ENCODE peak calls at places on chromosomes 1 and 21, in five cellular contexts. Y is ascending aorta, H is AG09319, D is AG04450, Q is tibial nerve. P is an unnamed sample.

GRCh38 chr1:161382214-161383019 is 14.7 kb upstream of the CFAP126 start:
- DNase-seq in Y (no peak), H (peak; percentile 27), D (no peak), Q (no peak), P (no peak)

GRCh38 chr1:197807739-197808453 is 32.6 kb upstream of the DENND1B start:
- DNase-seq in Y (no peak), H (no peak), D (no peak), Q (no peak), P (no peak)

GRCh38 chr1:36137776-36138175 is 11.5 kb downstream of the TRAPPC3 start:
- DNase-seq in Y (no peak), H (no peak), D (no peak), Q (no peak), P (no peak)

GRCh38 chr1:81800741-81801031 is at the start of gene ADGRL2:
- DNase-seq in Y (no peak), H (no peak), D (no peak), Q (no peak), P (no peak)

GRCh38 chr1:119008483-119009299 is 20.5 kb upstream of the TBX15 start:
- DNase-seq in Y (no peak), H (no peak), D (peak; percentile 11), Q (no peak), P (no peak)

GRCh38 chr21:46246345-46246744 is 17.8 kb upstream of the LSS start:
- DNase-seq in Y (no peak), H (no peak), D (no peak), Q (no peak), P (no peak)

GRCh38 chr1:90763930-90764329 is 46.8 kb upstream of the BARHL2 start:
- DNase-seq in Y (no peak), H (no peak), D (no peak), Q (no peak), P (no peak)

GRCh38 chr21:39612233-39613028 is at the start of gene B3GALT5:
- DNase-seq in Y (no peak), H (no peak), D (no peak), Q (no peak), P (no peak)

GRCh38 chr1:94970783-94971182 is 43.9 kb upstream of the CNN3 start:
- DNase-seq in Y (no peak), H (no peak), D (no peak), Q (no peak), P (no peak)

DNA sequence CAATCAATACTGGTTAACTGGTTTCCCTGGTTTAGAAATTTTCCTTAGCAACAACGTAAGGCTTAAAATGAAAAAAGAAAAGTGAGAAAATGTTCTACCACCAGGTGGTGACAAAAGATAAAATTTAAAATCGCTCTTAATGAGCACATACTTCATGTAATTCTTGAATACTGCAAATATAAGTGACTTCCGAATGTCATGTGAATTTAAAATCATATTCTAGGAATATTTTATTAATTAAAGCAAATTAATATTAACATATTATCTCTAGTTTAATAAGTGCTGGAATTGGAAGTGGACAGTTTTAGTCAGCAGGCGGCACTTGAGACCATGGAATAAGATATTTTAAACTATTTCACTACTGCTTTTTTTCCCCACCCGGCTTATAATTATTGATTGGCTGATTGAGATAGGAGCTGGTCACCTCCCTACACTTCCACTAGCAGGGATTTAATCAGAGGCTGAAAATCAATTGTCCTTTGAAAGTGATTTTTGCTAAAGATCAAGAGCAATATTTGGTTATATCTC is 5.0 kb upstream of the ADAMTS1 start:
- DNase-seq in Y (no peak), H (no peak), D (no peak), Q (no peak), P (no peak)
- TF ChIP-seq CTCF in Y (peak; percentile 64), H (peak; percentile 51), D (peak; percentile 58), Q (peak; percentile 81), P (peak; percentile 80)

GRCh38 chr1:156491151-156491949 is 9.2 kb downstream of the MEF2D start:
- DNase-seq in Y (no peak), H (no peak), D (no peak), Q (no peak), P (peak; percentile 72)
- TF ChIP-seq CTCF in Y (no peak), H (no peak), D (no peak), Q (no peak), P (no peak)

DNA sequence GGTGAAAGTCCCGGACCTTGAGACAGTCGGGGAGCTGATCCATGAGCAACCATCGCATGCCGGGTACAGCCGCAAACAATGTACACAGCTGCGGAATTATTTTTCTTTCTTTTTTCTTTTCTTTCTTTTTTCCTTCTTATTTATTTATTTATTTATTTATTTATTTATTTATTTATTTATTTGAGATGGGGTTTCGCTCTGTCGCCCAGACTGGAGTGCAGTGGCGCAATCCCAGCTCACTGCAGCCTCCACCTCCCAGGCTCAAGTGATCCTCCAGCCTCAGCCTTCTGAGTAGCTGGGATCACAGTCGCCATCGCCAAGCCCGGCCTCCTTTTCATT is 2.6 kb upstream of the PERM1 start:
- DNase-seq in Y (no peak), H (no peak), D (no peak), Q (no peak), P (no peak)
- TF ChIP-seq CTCF in Y (no peak), H (no peak), D (no peak), Q (peak; percentile 4), P (peak; percentile 68)

GRCh38 chr1:1598720-1599029 is 1.3 kb downstream of the FNDC10 start:
- DNase-seq in Y (no peak), H (no peak), D (no peak), Q (no peak), P (no peak)

GRCh38 chr1:1598051-1598719 is 1.8 kb downstream of the FNDC10 start:
- DNase-seq in Y (no peak), H (no peak), D (no peak), Q (no peak), P (no peak)

GRCh38 chr1:1596493-1597274 is 3.3 kb downstream of the FNDC10 start:
- DNase-seq in Y (no peak), H (no peak), D (no peak), Q (no peak), P (no peak)

GRCh38 chr1:1599030-1599916 is 662 bp downstream of the FNDC10 start:
- DNase-seq in Y (no peak), H (no peak), D (no peak), Q (no peak), P (no peak)

GRCh38 chr1:1597275-1597930 is 2.5 kb downstream of the FNDC10 start:
- DNase-seq in Y (no peak), H (no peak), D (no peak), Q (no peak), P (no peak)
- TF ChIP-seq CTCF in Y (no peak), H (peak; percentile 19), D (peak; percentile 46), Q (no peak), P (no peak)

DNA sequence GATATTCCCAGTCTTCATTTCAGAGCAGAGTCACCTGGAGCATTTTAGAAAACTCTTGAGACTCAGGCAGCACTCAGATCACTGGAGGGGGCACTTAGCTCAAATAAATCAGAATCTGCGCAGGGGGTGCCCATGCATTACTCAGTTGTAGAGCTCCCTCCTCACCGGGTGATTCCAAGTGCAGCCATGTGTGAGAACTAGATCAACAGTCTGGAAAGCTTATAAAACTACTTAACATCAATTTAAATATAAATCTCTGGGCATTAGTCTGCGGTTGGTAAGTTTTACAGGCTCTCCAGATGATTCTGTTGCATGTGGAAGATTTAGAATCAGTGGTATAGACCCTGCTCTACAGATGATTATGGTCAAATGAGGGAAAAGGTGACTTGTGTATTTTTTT is 128.6 kb downstream of the ST6GALNAC3 start:
- DNase-seq in Y (no peak), H (no peak), D (no peak), Q (no peak), P (no peak)
- TF ChIP-seq CTCF in Y (no peak), H (no peak), D (no peak), Q (no peak), P (no peak)

DNA sequence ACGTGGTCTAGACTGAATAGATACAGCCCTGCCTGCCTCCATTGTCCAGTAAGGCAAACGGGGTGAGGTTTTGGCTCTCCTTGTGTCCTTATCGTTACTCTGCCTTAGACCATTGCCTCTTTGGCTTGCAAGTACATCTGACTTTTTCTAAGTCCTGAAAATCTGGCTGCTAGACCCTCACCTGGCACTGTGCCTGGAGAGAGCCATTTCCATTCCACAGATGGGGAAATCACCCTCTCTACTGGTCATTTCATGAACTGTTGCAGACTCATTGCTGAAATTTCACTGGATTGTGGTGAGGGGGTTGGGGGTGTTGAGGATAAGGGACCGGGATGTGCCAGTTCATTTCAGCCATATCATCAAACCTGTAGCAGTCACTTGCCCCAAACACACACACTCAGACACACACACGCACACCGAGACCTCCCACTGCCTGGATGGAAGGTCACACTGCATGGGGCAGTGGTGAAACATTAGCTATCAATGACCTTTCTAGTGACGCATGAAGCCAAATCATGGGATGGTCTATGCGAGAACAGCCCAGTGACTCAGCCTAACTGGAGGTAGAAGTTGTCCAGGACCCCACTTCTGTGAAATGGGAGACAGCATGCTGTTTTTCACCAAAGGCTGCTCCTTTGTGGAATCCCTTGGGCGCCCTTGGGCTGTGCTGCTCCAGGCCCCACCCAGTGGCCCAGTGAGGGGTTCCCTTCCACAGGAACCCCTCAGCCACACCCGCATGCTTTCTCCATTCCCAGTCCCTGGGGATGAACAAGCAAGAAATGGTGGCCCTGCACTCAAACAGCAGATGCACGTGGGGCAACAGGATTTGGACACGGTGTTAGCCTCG is 34.9 kb upstream of the VASH2 start:
- DNase-seq in Y (no peak), H (no peak), D (peak; percentile 43), Q (no peak), P (no peak)
- TF ChIP-seq CTCF in Y (no peak), H (peak; percentile 18), D (peak; percentile 60), Q (no peak), P (no peak)

GRCh38 chr1:20266642-20267041 is 24.0 kb upstream of the VWA5B1 start:
- DNase-seq in Y (no peak), H (no peak), D (no peak), Q (no peak), P (no peak)

GRCh38 chr1:20276428-20276827 is 14.2 kb upstream of the VWA5B1 start:
- DNase-seq in Y (no peak), H (no peak), D (no peak), Q (no peak), P (no peak)

GRCh38 chr1:20266141-20266540 is 24.5 kb upstream of the VWA5B1 start:
- DNase-seq in Y (no peak), H (no peak), D (no peak), Q (no peak), P (no peak)

DNA sequence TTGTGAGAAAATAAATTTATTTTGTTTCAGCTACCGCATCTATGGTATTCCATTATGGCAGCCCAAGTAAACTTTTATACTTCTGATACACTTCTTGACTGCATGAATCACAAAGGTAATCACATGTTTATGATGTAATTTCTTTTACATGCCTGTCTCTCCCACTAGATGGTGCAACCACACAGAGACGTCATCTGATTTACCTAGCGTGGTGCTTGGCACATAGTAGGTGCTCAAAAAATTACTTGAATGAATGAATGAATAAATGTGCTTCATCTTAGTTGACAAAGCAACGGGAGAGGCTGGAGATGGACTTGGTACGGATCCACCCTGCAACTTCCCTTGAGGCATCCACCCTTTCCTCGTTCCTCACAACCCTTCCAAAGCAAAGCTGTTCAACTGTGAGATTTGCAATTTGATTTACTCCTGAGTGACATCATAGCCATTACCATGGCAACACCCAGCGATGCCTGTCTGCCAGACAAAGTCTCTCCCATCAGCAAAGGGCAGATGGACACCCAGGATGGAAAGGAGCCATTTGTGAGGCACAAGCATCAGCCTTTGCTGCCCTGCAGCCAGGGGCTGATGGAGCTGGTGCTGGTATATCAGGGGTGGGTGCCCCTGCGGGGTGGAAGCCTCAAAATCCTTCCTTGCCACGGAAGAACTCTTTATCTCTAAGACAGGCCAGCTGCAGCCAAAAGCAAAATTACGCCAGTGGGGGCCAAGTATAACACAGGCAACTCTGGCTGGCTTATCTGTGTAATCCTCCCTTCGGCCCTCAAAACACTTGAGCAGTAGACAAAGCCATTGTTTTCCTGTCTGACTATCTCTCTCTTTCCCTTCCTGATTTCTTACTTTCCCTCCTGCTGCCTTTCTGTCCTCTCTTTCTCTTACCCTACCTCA is 18.9 kb upstream of the VWA5B1 start:
- DNase-seq in Y (no peak), H (no peak), D (no peak), Q (no peak), P (no peak)
- TF ChIP-seq CTCF in Y (no peak), H (no peak), D (no peak), Q (no peak), P (no peak)

GRCh38 chr1:16244650-16245285 is 7.8 kb upstream of the CPLANE2 start:
- DNase-seq in Y (no peak), H (no peak), D (no peak), Q (no peak), P (no peak)
- TF ChIP-seq CTCF in Y (no peak), H (no peak), D (no peak), Q (peak; percentile 5), P (peak; percentile 50)